ENCODE peak calls at places on chromosomes 2 and 18, in four cellular contexts. K, J, C and T are unnamed samples.

GRCh38 chr2:105454801-105455485 is 56.1 kb upstream of the FHL2 start:
- DNase-seq in K (no peak), J (no peak), C (peak; percentile 76), T (peak; percentile 97)

GRCh38 chr2:6506311-6507258 is 359.1 kb downstream of the CMPK2 start:
- DNase-seq in K (no peak), J (no peak), C (no peak), T (peak; percentile 1)

GRCh38 chr2:107132141-107132540 is 246.2 kb upstream of the ST6GAL2 start:
- DNase-seq in K (no peak), J (no peak), C (no peak), T (no peak)

GRCh38 chr2:151363709-151364108 is 6.3 kb downstream of the TNFAIP6 start:
- DNase-seq in K (no peak), J (no peak), C (no peak), T (peak; percentile 80)

GRCh38 chr18:11995445-11996189 is 14.3 kb downstream of the IMPA2 start:
- DNase-seq in K (no peak), J (peak; percentile 82), C (peak; percentile 91), T (peak; percentile 81)

GRCh38 chr2:99864561-99865216 is 277.7 kb downstream of the AFF3 start:
- DNase-seq in K (no peak), J (no peak), C (no peak), T (peak; percentile 74)

GRCh38 chr18:79531386-79531785 is 135.7 kb downstream of the NFATC1 start:
- DNase-seq in K (no peak), J (no peak), C (no peak), T (no peak)

GRCh38 chr18:23504720-23505119 is 1.4 kb downstream of the RMC1 start:
- DNase-seq in K (no peak), J (no peak), C (no peak), T (no peak)

GRCh38 chr2:131094655-131095281 is 1.5 kb upstream of the FAM168B start:
- DNase-seq in K (no peak), J (no peak), C (no peak), T (peak; percentile 27)

GRCh38 chr2:55772309-55772980 is 78.8 kb upstream of the PNPT1 start:
- DNase-seq in K (no peak), J (no peak), C (no peak), T (no peak)

GRCh38 chr2:133972786-133973185 is 281.1 kb upstream of the MGAT5 start:
- DNase-seq in K (no peak), J (no peak), C (peak; percentile 22), T (peak; percentile 36)

GRCh38 chr18:28432350-28432749 is 255.4 kb upstream of the CDH2 start:
- DNase-seq in K (no peak), J (no peak), C (no peak), T (peak; percentile 1)

GRCh38 chr2:6885968-6886367 is 8.4 kb downstream of the RSAD2 start:
- DNase-seq in K (no peak), J (no peak), C (no peak), T (no peak)

GRCh38 chr18:69935319-69936190 is 12.1 kb downstream of the CD226 start:
- DNase-seq in K (no peak), J (peak; percentile 64), C (peak; percentile 78), T (peak; percentile 33)

GRCh38 chr18:53991805-53992204 is 232.7 kb downstream of the MBD2 start:
- DNase-seq in K (no peak), J (no peak), C (no peak), T (peak; percentile 47)

GRCh38 chr2:55511508-55512124 is 7.9 kb upstream of the CFAP36 start:
- DNase-seq in K (no peak), J (no peak), C (peak; percentile 72), T (peak; percentile 66)

GRCh38 chr2:162123806-162124758 is 28.0 kb downstream of the GCG start:
- DNase-seq in K (no peak), J (no peak), C (no peak), T (peak; percentile 79)

GRCh38 chr2:236672606-236673005 is 103.0 kb downstream of the ACKR3 start:
- DNase-seq in K (no peak), J (peak; percentile 40), C (no peak), T (no peak)

GRCh38 chr18:36809590-36810381 is 19.0 kb downstream of the TPGS2 start:
- DNase-seq in K (no peak), J (no peak), C (peak; percentile 66), T (peak; percentile 74)

GRCh38 chr2:11560806-11561205 is 27.0 kb downstream of the GREB1 start:
- DNase-seq in K (no peak), J (peak; percentile 15), C (peak; percentile 17), T (no peak)

GRCh38 chr2:19868705-19869550 is 32.9 kb downstream of the TTC32 start:
- DNase-seq in K (no peak), J (peak; percentile 68), C (peak; percentile 85), T (peak; percentile 9)

GRCh38 chr2:205017912-205018311 is 472.6 kb downstream of the PARD3B start:
- DNase-seq in K (no peak), J (no peak), C (no peak), T (no peak)

GRCh38 chr18:10140461-10140911 is 226.7 kb downstream of the VAPA start:
- DNase-seq in K (no peak), J (no peak), C (no peak), T (no peak)

GRCh38 chr2:46232860-46233259 is 64.3 kb upstream of the EPAS1 start:
- DNase-seq in K (no peak), J (no peak), C (no peak), T (no peak)

GRCh38 chr18:10519366-10519765 is 6.5 kb upstream of the NAPG start:
- DNase-seq in K (no peak), J (no peak), C (no peak), T (peak; percentile 32)

GRCh38 chr2:73156539-73157124 is 43.9 kb upstream of the RAB11FIP5 start:
- DNase-seq in K (no peak), J (peak; percentile 79), C (peak; percentile 94), T (peak; percentile 61)

GRCh38 chr2:108171652-108172051 is 68.1 kb upstream of the SULT1C3 start:
- DNase-seq in K (no peak), J (no peak), C (no peak), T (no peak)

GRCh38 chr2:226130192-226130591 is 669.4 kb downstream of the IRS1 start:
- DNase-seq in K (no peak), J (no peak), C (no peak), T (no peak)

GRCh38 chr2:174729797-174730529 is 34.3 kb downstream of the CHRNA1 start:
- DNase-seq in K (no peak), J (no peak), C (peak; percentile 70), T (peak; percentile 37)

GRCh38 chr2:238948765-238949641 is 101.1 kb downstream of the TWIST2 start:
- DNase-seq in K (no peak), J (peak; percentile 45), C (peak; percentile 28), T (peak; percentile 74)

DNA sequence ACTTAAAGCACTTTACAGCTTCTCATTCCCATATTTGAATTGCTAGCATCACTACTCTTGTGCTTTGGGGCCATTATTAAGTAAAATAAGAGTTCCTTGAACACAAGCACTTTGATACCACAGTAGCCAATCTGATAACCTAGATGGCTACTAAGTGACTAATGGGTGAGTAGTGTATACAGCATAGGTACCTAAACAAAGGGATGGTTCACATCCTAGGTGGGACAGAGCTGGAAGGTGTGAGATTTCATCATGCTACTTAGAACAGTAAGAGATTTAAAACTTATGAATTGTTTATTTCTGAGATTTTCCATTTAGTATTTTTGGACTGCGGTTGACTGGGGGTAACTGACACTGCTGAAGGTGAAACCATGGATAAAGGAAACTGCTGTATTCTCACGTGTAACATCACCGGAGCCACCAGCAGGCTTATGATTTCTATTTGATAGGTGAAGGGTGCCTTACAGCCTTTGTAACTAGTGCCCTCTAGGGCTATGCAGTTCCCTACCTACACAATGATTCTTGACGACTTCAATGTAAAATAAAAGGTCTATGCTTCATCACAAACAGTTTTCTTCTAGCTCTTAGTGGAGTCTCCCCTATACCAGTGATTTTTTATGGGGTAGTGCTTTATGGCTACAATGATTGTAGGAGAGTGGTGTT is 22.1 kb upstream of the CRIM1 start:
- DNase-seq in K (no peak), J (no peak), C (no peak), T (no peak)
- TF ChIP-seq CTCF in K (no peak), J (no peak), C (peak; percentile 68), T (no peak)

GRCh38 chr2:53840580-53840979 is 19.2 kb downstream of the GPR75 start:
- DNase-seq in K (no peak), J (no peak), C (no peak), T (no peak)
- H3K4me3 ChIP-seq in K (no peak overlapping the region), J (no peak overlapping the region), C (no peak overlapping the region), T (no peak overlapping the region)

DNA sequence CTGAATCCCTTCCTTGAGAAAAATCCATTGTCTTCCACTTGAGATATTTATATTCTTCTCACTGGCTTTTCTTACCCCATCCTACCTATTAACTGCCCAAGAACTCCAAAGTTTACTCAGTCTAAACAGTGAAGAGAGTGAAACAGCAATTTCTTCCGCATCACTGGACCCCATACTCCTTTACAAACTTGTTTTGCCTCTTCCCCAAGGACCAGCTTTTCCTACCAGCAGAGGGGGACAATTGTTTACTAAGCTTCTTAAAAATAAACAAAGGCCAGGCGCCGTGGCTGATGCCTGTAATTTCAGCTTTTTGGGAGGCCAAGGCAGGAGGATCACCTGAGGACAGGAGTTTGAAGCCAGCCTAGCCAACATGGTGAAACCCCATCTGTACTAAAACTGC is 52.0 kb downstream of the LRATD1 start:
- DNase-seq in K (no peak), J (no peak), C (no peak), T (no peak)
- TF ChIP-seq CTCF in K (no peak), J (no peak), C (peak; percentile 34), T (no peak)

DNA sequence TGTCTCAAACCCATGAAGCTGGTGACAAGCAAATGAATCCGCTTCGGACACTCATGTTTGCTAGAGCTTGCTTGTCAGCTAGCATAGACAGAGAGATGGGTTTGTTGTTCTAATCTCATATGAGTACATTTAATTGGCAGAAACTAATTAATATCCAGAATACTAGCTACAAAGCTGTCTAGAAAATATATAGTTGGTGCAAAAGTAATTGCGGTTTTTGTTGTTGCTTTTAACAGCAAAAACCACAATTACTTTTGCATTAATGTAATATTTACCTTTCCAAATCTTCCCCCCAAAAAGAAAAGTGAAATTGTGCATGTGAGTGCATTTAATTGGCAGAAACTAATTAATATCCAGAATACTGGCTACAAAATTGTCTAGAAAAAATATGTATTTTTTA is 1115.2 kb downstream of the TDRD15 start:
- DNase-seq in K (no peak), J (no peak), C (no peak), T (no peak)
- H3K4me3 ChIP-seq in K (no peak overlapping the region), J (no peak overlapping the region), C (no peak overlapping the region), T (no peak overlapping the region)